ENCODE peak calls at places on chromosomes 3 and 15, in nine cellular contexts. One of them, this sample, is unnamed.

GRCh38 chr15:77838061-77838460 is 205.3 kb upstream of the LINGO1 start:
- DNase-seq in stimulated activated CD8-positive, alpha-beta memory T cell treated with anti-CD3 and anti-CD28 coated beads, Interleukin-7, amount 100 ng/mL, for 1 hour: no peak
- DNase-seq in activated CD8-positive, alpha-beta memory T cell treated with anti-CD3 and anti-CD28 coated beads, Interleukin-2, amount 50 U/mL, for 48 hours: no peak
- DNase-seq in HS-27A: no peak
- DNase-seq in AG04450: no peak
- DNase-seq in activated B cell treated with CpG ODN at 0.5 μM for 24 hours: no peak
- DNase-seq in pons: no peak
- DNase-seq in NCI-H1105 treated with DMSO at 0.1 percent for 48 hours: no peak
- DNase-seq in NCI-H2107: no peak
- DNase-seq in this sample: no peak

GRCh38 chr15:55737373-55737772 is 5.6 kb downstream of the PRTG start:
- DNase-seq in stimulated activated CD8-positive, alpha-beta memory T cell treated with anti-CD3 and anti-CD28 coated beads, Interleukin-7, amount 100 ng/mL, for 1 hour: no peak
- DNase-seq in activated CD8-positive, alpha-beta memory T cell treated with anti-CD3 and anti-CD28 coated beads, Interleukin-2, amount 50 U/mL, for 48 hours: no peak
- DNase-seq in HS-27A: no peak
- DNase-seq in AG04450: no peak
- DNase-seq in activated B cell treated with CpG ODN at 0.5 μM for 24 hours: no peak
- DNase-seq in pons: no peak
- DNase-seq in NCI-H1105 treated with DMSO at 0.1 percent for 48 hours: no peak
- DNase-seq in NCI-H2107: no peak
- DNase-seq in this sample: peak; percentile 70

GRCh38 chr3:137110392-137110996 is 152.7 kb downstream of the IL20RB start:
- DNase-seq in stimulated activated CD8-positive, alpha-beta memory T cell treated with anti-CD3 and anti-CD28 coated beads, Interleukin-7, amount 100 ng/mL, for 1 hour: no peak
- DNase-seq in activated CD8-positive, alpha-beta memory T cell treated with anti-CD3 and anti-CD28 coated beads, Interleukin-2, amount 50 U/mL, for 48 hours: no peak
- DNase-seq in HS-27A: no peak
- DNase-seq in AG04450: no peak
- DNase-seq in activated B cell treated with CpG ODN at 0.5 μM for 24 hours: no peak
- DNase-seq in pons: peak; percentile 32
- DNase-seq in NCI-H1105 treated with DMSO at 0.1 percent for 48 hours: peak; percentile 72
- DNase-seq in NCI-H2107: peak; percentile 21
- DNase-seq in this sample: peak; percentile 61

GRCh38 chr3:129393271-129393670 is 35.2 kb downstream of the EFCAB12 start:
- DNase-seq in stimulated activated CD8-positive, alpha-beta memory T cell treated with anti-CD3 and anti-CD28 coated beads, Interleukin-7, amount 100 ng/mL, for 1 hour: no peak
- DNase-seq in activated CD8-positive, alpha-beta memory T cell treated with anti-CD3 and anti-CD28 coated beads, Interleukin-2, amount 50 U/mL, for 48 hours: no peak
- DNase-seq in HS-27A: no peak
- DNase-seq in AG04450: no peak
- DNase-seq in activated B cell treated with CpG ODN at 0.5 μM for 24 hours: no peak
- DNase-seq in pons: no peak
- DNase-seq in NCI-H1105 treated with DMSO at 0.1 percent for 48 hours: no peak
- DNase-seq in NCI-H2107: no peak
- DNase-seq in this sample: no peak

GRCh38 chr3:186354100-186354499 is 7.9 kb downstream of the DGKG start:
- DNase-seq in stimulated activated CD8-positive, alpha-beta memory T cell treated with anti-CD3 and anti-CD28 coated beads, Interleukin-7, amount 100 ng/mL, for 1 hour: no peak
- DNase-seq in activated CD8-positive, alpha-beta memory T cell treated with anti-CD3 and anti-CD28 coated beads, Interleukin-2, amount 50 U/mL, for 48 hours: no peak
- DNase-seq in HS-27A: no peak
- DNase-seq in AG04450: no peak
- DNase-seq in activated B cell treated with CpG ODN at 0.5 μM for 24 hours: no peak
- DNase-seq in pons: no peak
- DNase-seq in NCI-H1105 treated with DMSO at 0.1 percent for 48 hours: no peak
- DNase-seq in NCI-H2107: no peak
- DNase-seq in this sample: no peak

GRCh38 chr15:46266691-46267090 is 631.9 kb downstream of the SQOR start:
- DNase-seq in stimulated activated CD8-positive, alpha-beta memory T cell treated with anti-CD3 and anti-CD28 coated beads, Interleukin-7, amount 100 ng/mL, for 1 hour: no peak
- DNase-seq in activated CD8-positive, alpha-beta memory T cell treated with anti-CD3 and anti-CD28 coated beads, Interleukin-2, amount 50 U/mL, for 48 hours: no peak
- DNase-seq in HS-27A: no peak
- DNase-seq in AG04450: no peak
- DNase-seq in activated B cell treated with CpG ODN at 0.5 μM for 24 hours: no peak
- DNase-seq in pons: no peak
- DNase-seq in NCI-H1105 treated with DMSO at 0.1 percent for 48 hours: no peak
- DNase-seq in NCI-H2107: no peak
- DNase-seq in this sample: no peak

GRCh38 chr15:32030795-32031194 is 480 bp downstream of the CHRNA7 start:
- DNase-seq in stimulated activated CD8-positive, alpha-beta memory T cell treated with anti-CD3 and anti-CD28 coated beads, Interleukin-7, amount 100 ng/mL, for 1 hour: no peak
- DNase-seq in activated CD8-positive, alpha-beta memory T cell treated with anti-CD3 and anti-CD28 coated beads, Interleukin-2, amount 50 U/mL, for 48 hours: no peak
- DNase-seq in HS-27A: no peak
- DNase-seq in AG04450: no peak
- DNase-seq in activated B cell treated with CpG ODN at 0.5 μM for 24 hours: no peak
- DNase-seq in pons: no peak
- DNase-seq in NCI-H1105 treated with DMSO at 0.1 percent for 48 hours: no peak
- DNase-seq in NCI-H2107: no peak
- DNase-seq in this sample: no peak

GRCh38 chr15:92228830-92229229 is 164.9 kb upstream of the ST8SIA2 start:
- DNase-seq in stimulated activated CD8-positive, alpha-beta memory T cell treated with anti-CD3 and anti-CD28 coated beads, Interleukin-7, amount 100 ng/mL, for 1 hour: no peak
- DNase-seq in activated CD8-positive, alpha-beta memory T cell treated with anti-CD3 and anti-CD28 coated beads, Interleukin-2, amount 50 U/mL, for 48 hours: no peak
- DNase-seq in HS-27A: no peak
- DNase-seq in AG04450: no peak
- DNase-seq in activated B cell treated with CpG ODN at 0.5 μM for 24 hours: no peak
- DNase-seq in pons: no peak
- DNase-seq in NCI-H1105 treated with DMSO at 0.1 percent for 48 hours: no peak
- DNase-seq in NCI-H2107: no peak
- DNase-seq in this sample: no peak

GRCh38 chr3:149276621-149277020 is 55.0 kb upstream of the CP start:
- DNase-seq in stimulated activated CD8-positive, alpha-beta memory T cell treated with anti-CD3 and anti-CD28 coated beads, Interleukin-7, amount 100 ng/mL, for 1 hour: no peak
- DNase-seq in activated CD8-positive, alpha-beta memory T cell treated with anti-CD3 and anti-CD28 coated beads, Interleukin-2, amount 50 U/mL, for 48 hours: no peak
- DNase-seq in HS-27A: no peak
- DNase-seq in AG04450: no peak
- DNase-seq in activated B cell treated with CpG ODN at 0.5 μM for 24 hours: no peak
- DNase-seq in pons: no peak
- DNase-seq in NCI-H1105 treated with DMSO at 0.1 percent for 48 hours: no peak
- DNase-seq in NCI-H2107: no peak
- DNase-seq in this sample: no peak